ENCODE peak calls at places on chromosome 17, in seven cellular contexts. One of them, this sample, is unnamed. For H3K4me1, the result is how much of the 10 kb centered on the place peaks cover.

GRCh38 chr17:7572588-7573323 is 6.7 kb upstream of the CD68 start:
- DNase-seq in A549: peak
- DNase-seq in K562: peak
- DNase-seq in fibroblast of lung: peak
- DNase-seq in heart right ventricle: no peak
- DNase-seq in A673: peak
- DNase-seq in CD4-positive, CD25-positive, alpha-beta regulatory T cell: no peak
- DNase-seq in this sample: peak

GRCh38 chr17:1645207-1646171 is at the start of gene SCARF1:
- DNase-seq in K562: no peak
- DNase-seq in CD4-positive, CD25-positive, alpha-beta regulatory T cell: no peak
- DNase-seq in A673: no peak
- DNase-seq in A549: no peak
- DNase-seq in fibroblast of lung: no peak
- DNase-seq in heart right ventricle: peak
- DNase-seq in this sample: no peak

GRCh38 chr17:32206816-32207215 is 58.8 kb upstream of the RHBDL3 start:
- DNase-seq in A549: no peak
- DNase-seq in heart right ventricle: no peak
- DNase-seq in fibroblast of lung: peak
- DNase-seq in CD4-positive, CD25-positive, alpha-beta regulatory T cell: no peak
- DNase-seq in A673: no peak
- DNase-seq in K562: no peak
- DNase-seq in this sample: no peak

GRCh38 chr17:17532991-17533390 is 36.8 kb upstream of the RASD1 start:
- DNase-seq in fibroblast of lung: no peak
- DNase-seq in A549: no peak
- DNase-seq in CD4-positive, CD25-positive, alpha-beta regulatory T cell: no peak
- DNase-seq in heart right ventricle: no peak
- DNase-seq in A673: no peak
- DNase-seq in K562: no peak
- DNase-seq in this sample: no peak

GRCh38 chr17:81552244-81553017 is at the start of gene FAAP100:
- DNase-seq in A673: peak
- DNase-seq in K562: peak
- DNase-seq in fibroblast of lung: peak
- DNase-seq in heart right ventricle: peak
- DNase-seq in A549: peak
- DNase-seq in CD4-positive, CD25-positive, alpha-beta regulatory T cell: peak
- DNase-seq in this sample: peak

GRCh38 chr17:66268247-66268927 is 34.0 kb upstream of the PRKCA start:
- DNase-seq in A673: peak
- DNase-seq in heart right ventricle: no peak
- DNase-seq in K562: no peak
- DNase-seq in CD4-positive, CD25-positive, alpha-beta regulatory T cell: no peak
- DNase-seq in fibroblast of lung: peak
- DNase-seq in A549: no peak
- DNase-seq in this sample: no peak

GRCh38 chr17:45640141-45640850 is 143.8 kb upstream of the CRHR1 start:
- DNase-seq in heart right ventricle: peak
- DNase-seq in K562: peak
- DNase-seq in CD4-positive, CD25-positive, alpha-beta regulatory T cell: peak
- DNase-seq in A673: peak
- DNase-seq in A549: peak
- DNase-seq in fibroblast of lung: peak
- DNase-seq in this sample: peak

GRCh38 chr17:37516131-37516561 is 26.5 kb downstream of the DUSP14 start:
- DNase-seq in CD4-positive, CD25-positive, alpha-beta regulatory T cell: no peak
- DNase-seq in A673: no peak
- DNase-seq in A549: no peak
- DNase-seq in K562: no peak
- DNase-seq in heart right ventricle: no peak
- DNase-seq in fibroblast of lung: peak
- DNase-seq in this sample: no peak

GRCh38 chr17:82390015-82390859 is 18.7 kb downstream of the UTS2R start:
- DNase-seq in K562: no peak
- DNase-seq in A673: no peak
- DNase-seq in CD4-positive, CD25-positive, alpha-beta regulatory T cell: no peak
- DNase-seq in A549: no peak
- DNase-seq in heart right ventricle: no peak
- DNase-seq in fibroblast of lung: no peak
- DNase-seq in this sample: no peak

GRCh38 chr17:8137645-8138342 is 13.9 kb upstream of the HES7 start:
- DNase-seq in A673: no peak
- DNase-seq in CD4-positive, CD25-positive, alpha-beta regulatory T cell: no peak
- DNase-seq in heart right ventricle: no peak
- DNase-seq in fibroblast of lung: no peak
- DNase-seq in K562: peak
- DNase-seq in A549: no peak
- DNase-seq in this sample: no peak

GRCh38 chr17:73645050-73645871 is 1.0 kb upstream of the SDK2 start:
- DNase-seq in A549: peak
- DNase-seq in heart right ventricle: peak
- DNase-seq in A673: peak
- DNase-seq in K562: no peak
- DNase-seq in fibroblast of lung: peak
- DNase-seq in CD4-positive, CD25-positive, alpha-beta regulatory T cell: no peak
- DNase-seq in this sample: no peak

GRCh38 chr17:81651692-81652091 is 4.7 kb downstream of the PDE6G start:
- DNase-seq in K562: peak
- DNase-seq in heart right ventricle: no peak
- DNase-seq in A673: no peak
- DNase-seq in CD4-positive, CD25-positive, alpha-beta regulatory T cell: no peak
- DNase-seq in fibroblast of lung: peak
- DNase-seq in A549: peak
- DNase-seq in this sample: no peak

GRCh38 chr17:30816165-30816564 is 8.3 kb downstream of the CRLF3 start:
- DNase-seq in CD4-positive, CD25-positive, alpha-beta regulatory T cell: no peak
- DNase-seq in A673: no peak
- DNase-seq in A549: no peak
- DNase-seq in fibroblast of lung: no peak
- DNase-seq in heart right ventricle: no peak
- DNase-seq in K562: no peak
- DNase-seq in this sample: no peak

GRCh38 chr17:72008236-72008874 is 112.5 kb upstream of the SOX9 start:
- DNase-seq in A673: peak
- DNase-seq in fibroblast of lung: peak
- DNase-seq in CD4-positive, CD25-positive, alpha-beta regulatory T cell: no peak
- DNase-seq in K562: no peak
- DNase-seq in A549: no peak
- DNase-seq in heart right ventricle: no peak
- DNase-seq in this sample: no peak

GRCh38 chr17:62565817-62566216 is 61.7 kb upstream of the MRC2 start:
- DNase-seq in A549: peak
- DNase-seq in heart right ventricle: no peak
- DNase-seq in K562: no peak
- DNase-seq in A673: no peak
- DNase-seq in fibroblast of lung: peak
- DNase-seq in CD4-positive, CD25-positive, alpha-beta regulatory T cell: no peak
- DNase-seq in this sample: no peak
- H3K27ac ChIP-seq in A549: peak
- H3K27ac ChIP-seq in heart right ventricle: no peak
- H3K27ac ChIP-seq in K562: no peak
- H3K27ac ChIP-seq in A673: no peak
- H3K27ac ChIP-seq in fibroblast of lung: peak
- H3K27ac ChIP-seq in CD4-positive, CD25-positive, alpha-beta regulatory T cell: no peak
- H3K27ac ChIP-seq in this sample: no peak

GRCh38 chr17:15076991-15077663 is 188.0 kb downstream of the PMP22 start:
- DNase-seq in heart right ventricle: no peak
- DNase-seq in fibroblast of lung: no peak
- DNase-seq in CD4-positive, CD25-positive, alpha-beta regulatory T cell: no peak
- DNase-seq in K562: no peak
- DNase-seq in A549: no peak
- DNase-seq in A673: no peak
- DNase-seq in this sample: no peak
- H3K4me1 ChIP-seq in heart right ventricle: under half
- H3K4me1 ChIP-seq in fibroblast of lung: under half
- H3K4me1 ChIP-seq in CD4-positive, CD25-positive, alpha-beta regulatory T cell: under half
- H3K4me1 ChIP-seq in K562: under half
- H3K4me1 ChIP-seq in A549: under half
- H3K4me1 ChIP-seq in A673: under half
- H3K4me1 ChIP-seq in this sample: under half

GRCh38 chr17:10750210-10750609 is 20.4 kb upstream of the TMEM220 start:
- DNase-seq in fibroblast of lung: no peak
- DNase-seq in heart right ventricle: no peak
- DNase-seq in A673: no peak
- DNase-seq in A549: no peak
- DNase-seq in K562: no peak
- DNase-seq in CD4-positive, CD25-positive, alpha-beta regulatory T cell: no peak
- DNase-seq in this sample: no peak

GRCh38 chr17:10748475-10749110 is 18.8 kb upstream of the TMEM220 start:
- DNase-seq in heart right ventricle: no peak
- DNase-seq in A549: no peak
- DNase-seq in fibroblast of lung: no peak
- DNase-seq in K562: no peak
- DNase-seq in A673: peak
- DNase-seq in CD4-positive, CD25-positive, alpha-beta regulatory T cell: no peak
- DNase-seq in this sample: no peak

GRCh38 chr17:10754109-10754508 is 24.3 kb upstream of the TMEM220 start:
- DNase-seq in heart right ventricle: no peak
- DNase-seq in A673: peak
- DNase-seq in A549: peak
- DNase-seq in fibroblast of lung: no peak
- DNase-seq in CD4-positive, CD25-positive, alpha-beta regulatory T cell: no peak
- DNase-seq in K562: peak
- DNase-seq in this sample: no peak

GRCh38 chr17:10752696-10753095 is 22.9 kb upstream of the TMEM220 start:
- DNase-seq in K562: no peak
- DNase-seq in CD4-positive, CD25-positive, alpha-beta regulatory T cell: no peak
- DNase-seq in heart right ventricle: no peak
- DNase-seq in fibroblast of lung: no peak
- DNase-seq in A549: no peak
- DNase-seq in A673: no peak
- DNase-seq in this sample: no peak

GRCh38 chr17:10751569-10751968 is 21.7 kb upstream of the TMEM220 start:
- DNase-seq in A549: no peak
- DNase-seq in A673: no peak
- DNase-seq in CD4-positive, CD25-positive, alpha-beta regulatory T cell: no peak
- DNase-seq in K562: no peak
- DNase-seq in fibroblast of lung: no peak
- DNase-seq in heart right ventricle: no peak
- DNase-seq in this sample: no peak
- H3K4me3 ChIP-seq in A549: no peak
- H3K4me3 ChIP-seq in A673: no peak
- H3K4me3 ChIP-seq in CD4-positive, CD25-positive, alpha-beta regulatory T cell: no peak
- H3K4me3 ChIP-seq in K562: no peak
- H3K4me3 ChIP-seq in fibroblast of lung: no peak
- H3K4me3 ChIP-seq in heart right ventricle: no peak
- H3K4me3 ChIP-seq in this sample: no peak

GRCh38 chr17:75693500-75694481 is 26.7 kb downstream of the SAP30BP start:
- DNase-seq in heart right ventricle: peak
- DNase-seq in K562: no peak
- DNase-seq in A673: peak
- DNase-seq in CD4-positive, CD25-positive, alpha-beta regulatory T cell: no peak
- DNase-seq in A549: peak
- DNase-seq in fibroblast of lung: peak
- DNase-seq in this sample: no peak

GRCh38 chr17:75697651-75698291 is 23.5 kb upstream of the ITGB4 start:
- DNase-seq in heart right ventricle: no peak
- DNase-seq in A549: no peak
- DNase-seq in A673: no peak
- DNase-seq in CD4-positive, CD25-positive, alpha-beta regulatory T cell: no peak
- DNase-seq in fibroblast of lung: no peak
- DNase-seq in K562: no peak
- DNase-seq in this sample: no peak

GRCh38 chr17:75694536-75694935 is 26.7 kb upstream of the ITGB4 start:
- DNase-seq in A549: no peak
- DNase-seq in fibroblast of lung: no peak
- DNase-seq in CD4-positive, CD25-positive, alpha-beta regulatory T cell: no peak
- DNase-seq in A673: no peak
- DNase-seq in heart right ventricle: no peak
- DNase-seq in K562: no peak
- DNase-seq in this sample: no peak

GRCh38 chr17:75695141-75695829 is 26.0 kb upstream of the ITGB4 start:
- DNase-seq in heart right ventricle: no peak
- DNase-seq in A549: peak
- DNase-seq in fibroblast of lung: peak
- DNase-seq in A673: no peak
- DNase-seq in CD4-positive, CD25-positive, alpha-beta regulatory T cell: no peak
- DNase-seq in K562: no peak
- DNase-seq in this sample: no peak

DNA sequence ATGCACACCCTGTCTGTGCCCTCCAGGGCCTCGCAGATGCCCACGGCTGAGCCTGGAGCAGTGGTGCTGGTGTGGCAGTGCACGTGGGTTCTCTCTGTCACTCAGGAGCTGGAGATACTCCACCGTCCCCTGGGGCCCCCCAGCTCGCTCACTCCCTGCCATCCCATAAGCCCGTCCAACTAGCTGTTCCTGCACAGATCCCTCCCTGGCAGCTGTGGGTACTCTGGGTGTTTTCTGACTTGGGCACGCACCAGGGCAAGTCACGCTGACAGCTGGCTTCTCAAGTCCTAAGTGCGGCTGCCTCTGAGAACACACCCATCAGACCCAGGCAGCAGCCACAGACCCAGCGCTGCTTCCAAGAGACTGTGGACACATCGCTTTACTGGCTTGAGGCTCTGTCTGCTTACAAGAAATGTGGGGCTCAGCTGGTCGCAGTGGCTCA is 25.4 kb upstream of the ITGB4 start:
- DNase-seq in CD4-positive, CD25-positive, alpha-beta regulatory T cell: no peak
- DNase-seq in fibroblast of lung: no peak
- DNase-seq in A673: no peak
- DNase-seq in K562: no peak
- DNase-seq in heart right ventricle: peak
- DNase-seq in A549: no peak
- DNase-seq in this sample: no peak
- H3K27ac ChIP-seq in CD4-positive, CD25-positive, alpha-beta regulatory T cell: no peak
- H3K27ac ChIP-seq in fibroblast of lung: no peak
- H3K27ac ChIP-seq in A673: no peak
- H3K27ac ChIP-seq in K562: no peak
- H3K27ac ChIP-seq in heart right ventricle: peak
- H3K27ac ChIP-seq in A549: peak
- H3K27ac ChIP-seq in this sample: no peak

GRCh38 chr17:47253541-47254402 is at the start of gene ITGB3:
- DNase-seq in A549: peak
- DNase-seq in A673: peak
- DNase-seq in CD4-positive, CD25-positive, alpha-beta regulatory T cell: peak
- DNase-seq in K562: peak
- DNase-seq in fibroblast of lung: peak
- DNase-seq in heart right ventricle: peak
- DNase-seq in this sample: peak
- H3K4me1 ChIP-seq in A549: under half
- H3K4me1 ChIP-seq in A673: under half
- H3K4me1 ChIP-seq in CD4-positive, CD25-positive, alpha-beta regulatory T cell: under half
- H3K4me1 ChIP-seq in K562: under half
- H3K4me1 ChIP-seq in fibroblast of lung: under half
- H3K4me1 ChIP-seq in heart right ventricle: under half
- H3K4me1 ChIP-seq in this sample: under half

DNA sequence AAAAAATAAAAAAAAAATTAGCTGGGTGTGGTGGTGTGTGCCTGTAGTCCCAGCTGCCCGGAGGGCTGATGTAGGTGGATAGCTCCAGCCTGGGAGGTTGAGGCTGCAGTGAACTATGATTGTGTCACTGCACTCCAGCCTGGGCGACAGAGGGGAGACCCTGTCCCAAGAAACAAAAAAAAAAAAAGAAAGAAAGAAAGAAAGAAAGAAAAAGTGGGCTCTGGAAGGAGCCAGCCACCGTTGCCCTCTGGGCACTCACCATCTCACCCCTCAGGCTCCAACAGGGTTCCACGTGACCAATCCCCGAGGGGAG is 87.3 kb upstream of the TOB1 start:
- DNase-seq in K562: no peak
- DNase-seq in A673: no peak
- DNase-seq in heart right ventricle: no peak
- DNase-seq in fibroblast of lung: no peak
- DNase-seq in CD4-positive, CD25-positive, alpha-beta regulatory T cell: no peak
- DNase-seq in A549: no peak
- DNase-seq in this sample: no peak
- H3K4me3 ChIP-seq in K562: no peak
- H3K4me3 ChIP-seq in A673: no peak
- H3K4me3 ChIP-seq in heart right ventricle: no peak
- H3K4me3 ChIP-seq in fibroblast of lung: no peak
- H3K4me3 ChIP-seq in CD4-positive, CD25-positive, alpha-beta regulatory T cell: no peak
- H3K4me3 ChIP-seq in A549: no peak
- H3K4me3 ChIP-seq in this sample: no peak